ENCODE peak calls at places on chromosomes 7 and 10, in seven cellular contexts. P is OCI-LY7, X is right lobe of liver, S is DND-41, A is fibroblast of mammary gland, M is astrocyte, K is mesothelial cell of epicardium. U is an unnamed sample.

GRCh38 chr7:128843938-128844621 is 13.9 kb downstream of the FLNC start:
- DNase-seq in P (no peak), X (no peak), S (no peak), K (no peak), M (no peak), A (no peak), U (no peak)

GRCh38 chr7:10257438-10257837 is 716.2 kb upstream of the PHF14 start:
- DNase-seq in P (no peak), K (no peak), A (no peak), S (no peak), X (no peak), M (peak), U (no peak)

GRCh38 chr10:30357075-30357801 is 8.2 kb upstream of the MTPAP start:
- DNase-seq in S (no peak), P (no peak), A (no peak), K (no peak), X (no peak), M (no peak), U (no peak)

GRCh38 chr7:77416621-77417371 is 647 bp upstream of the GSAP start:
- DNase-seq in S (no peak), A (no peak), P (no peak), K (no peak), M (no peak), X (no peak), U (no peak)

GRCh38 chr10:124381011-124381591 is 37.6 kb downstream of the OAT start:
- DNase-seq in M (peak), A (peak), K (no peak), X (no peak), P (no peak), S (no peak), U (no peak)

GRCh38 chr10:58438340-58438739 is 53.1 kb downstream of the TFAM start:
- DNase-seq in P (no peak), A (peak), X (no peak), K (no peak), M (peak), S (no peak), U (no peak)

GRCh38 chr10:129174167-129175014 is 292.6 kb upstream of the MGMT start:
- DNase-seq in K (no peak), X (no peak), M (no peak), S (no peak), P (no peak), A (no peak), U (no peak)

GRCh38 chr7:144824360-144824759 is 11.5 kb downstream of the TPK1 start:
- DNase-seq in A (peak), K (no peak), P (no peak), X (no peak), M (peak), S (no peak), U (no peak)

GRCh38 chr7:141200191-141201108 is 126.6 kb downstream of the TMEM178B start:
- DNase-seq in M (no peak), K (no peak), X (no peak), A (no peak), P (no peak), S (no peak), U (no peak)

GRCh38 chr10:116565533-116565932 is 19.8 kb downstream of the PNLIP start:
- DNase-seq in P (no peak), M (no peak), K (no peak), S (no peak), X (no peak), A (peak), U (no peak)

GRCh38 chr10:62109532-62110293 is 158.9 kb downstream of the RTKN2 start:
- DNase-seq in X (no peak), K (no peak), P (peak), S (no peak), A (no peak), M (no peak), U (no peak)

GRCh38 chr10:114719311-114719710 is 61.2 kb upstream of the ABLIM1 start:
- DNase-seq in X (peak), K (no peak), P (no peak), S (no peak), M (no peak), A (no peak), U (no peak)

GRCh38 chr7:140005754-140006503 is 56.8 kb downstream of the PARP12 start:
- DNase-seq in S (no peak), A (peak), K (no peak), M (no peak), P (no peak), X (peak), U (no peak)

GRCh38 chr7:159042084-159042483 is 102.6 kb downstream of the VIPR2 start:
- DNase-seq in S (no peak), X (no peak), M (no peak), K (no peak), A (no peak), P (no peak), U (no peak)

GRCh38 chr10:81978238-81978637 is 103.2 kb downstream of the NRG3 start:
- DNase-seq in S (no peak), M (peak), K (no peak), X (no peak), A (peak), P (peak), U (no peak)

GRCh38 chr7:32155712-32156111 is 85.5 kb upstream of the PDE1C start:
- DNase-seq in M (no peak), S (no peak), K (no peak), X (no peak), A (peak), P (no peak), U (no peak)

GRCh38 chr7:32153006-32153405 is 82.8 kb upstream of the PDE1C start:
- DNase-seq in K (no peak), A (no peak), P (no peak), M (no peak), X (no peak), S (no peak), U (no peak)

GRCh38 chr7:32152576-32152975 is 82.4 kb upstream of the PDE1C start:
- DNase-seq in A (no peak), P (no peak), M (no peak), X (no peak), S (no peak), K (no peak), U (no peak)

GRCh38 chr7:32158076-32158475 is 87.9 kb upstream of the PDE1C start:
- DNase-seq in K (no peak), X (no peak), M (peak), A (no peak), S (no peak), P (no peak), U (no peak)

GRCh38 chr7:32154797-32155196 is 84.6 kb upstream of the PDE1C start:
- DNase-seq in P (no peak), K (no peak), A (peak), M (peak), S (no peak), X (no peak), U (no peak)
- TF ChIP-seq CTCF in P (no peak), K (no peak), A (no peak), M (no peak), S (no peak), X (no peak), U (no peak)

GRCh38 chr10:45594276-45595157 is 78.1 kb downstream of the ZFAND4 start:
- DNase-seq in X (peak), K (peak), P (peak), M (peak), S (peak), A (peak), U (peak)
- TF ChIP-seq CTCF in X (no peak), K (no peak), P (peak), M (no peak), S (peak), A (no peak), U (no peak)

GRCh38 chr10:126158537-126158936 is 229.7 kb downstream of the ADAM12 start:
- DNase-seq in M (no peak), K (no peak), S (no peak), A (no peak), X (no peak), P (no peak), U (no peak)
- TF ChIP-seq CTCF in M (no peak), K (no peak), S (no peak), A (no peak), X (no peak), P (no peak), U (no peak)

GRCh38 chr10:79067241-79068202 is 1.2 kb upstream of the ZMIZ1 start:
- DNase-seq in X (peak), P (peak), M (peak), A (peak), K (peak), S (peak), U (peak)
- TF ChIP-seq CTCF in X (no peak), P (peak), M (no peak), A (no peak), K (no peak), S (peak), U (no peak)

GRCh38 chr7:45984386-45985295 is 63.6 kb upstream of the IGFBP3 start:
- DNase-seq in A (no peak), K (no peak), P (no peak), M (no peak), S (no peak), X (no peak), U (no peak)

GRCh38 chr7:45986355-45987298 is 65.6 kb upstream of the IGFBP3 start:
- DNase-seq in M (no peak), S (no peak), A (no peak), K (no peak), X (no peak), P (no peak), U (no peak)

GRCh38 chr7:45987521-45988290 is 66.6 kb upstream of the IGFBP3 start:
- DNase-seq in K (no peak), S (no peak), A (no peak), P (no peak), M (no peak), X (no peak), U (no peak)

GRCh38 chr7:45983720-45984032 is 62.6 kb upstream of the IGFBP3 start:
- DNase-seq in X (no peak), P (no peak), A (no peak), S (no peak), K (no peak), M (no peak), U (no peak)

GRCh38 chr7:45985902-45986301 is 64.8 kb upstream of the IGFBP3 start:
- DNase-seq in K (no peak), S (no peak), X (no peak), A (peak), P (no peak), M (peak), U (no peak)
- TF ChIP-seq CTCF in K (no peak), S (no peak), X (no peak), A (no peak), P (no peak), M (no peak), U (no peak)